ENCODE peak calls at places on chromosomes 2 and 18, in seven cellular contexts. B, O, M, C, K, R and H are unnamed samples. For H3K9me3, the result is how much of the 10 kb centered on the place peaks cover.

GRCh38 chr2:167964650-167965404 is 282.6 kb downstream of the STK39 start:
- DNase-seq in B (no peak), C (no peak), K (peak), O (peak), R (peak), M (no peak), H (no peak)

GRCh38 chr2:142944264-142944663 is 66.8 kb downstream of the KYNU start:
- DNase-seq in K (no peak), C (no peak), R (no peak), B (no peak), O (peak), M (no peak), H (no peak)

GRCh38 chr18:47928466-47928865 is 2.0 kb downstream of the SMAD2 start:
- DNase-seq in C (no peak), B (no peak), K (peak), O (peak), R (no peak), M (no peak), H (no peak)

GRCh38 chr18:67509711-67510110 is 6.8 kb downstream of the DSEL start:
- DNase-seq in O (peak), C (no peak), B (no peak), K (no peak), M (no peak), R (no peak), H (no peak)

GRCh38 chr2:186125156-186125555 is 360.9 kb upstream of the ZC3H15 start:
- DNase-seq in O (no peak), C (no peak), M (no peak), B (no peak), K (no peak), R (no peak), H (no peak)

GRCh38 chr2:145593991-145594702 is 1074.2 kb upstream of the ZEB2 start:
- DNase-seq in C (no peak), O (peak), M (no peak), B (no peak), R (no peak), K (peak), H (no peak)

GRCh38 chr2:73235315-73236028 is 1.4 kb downstream of the CCT7 start:
- DNase-seq in O (peak), B (no peak), K (no peak), C (no peak), R (peak), M (no peak), H (no peak)

GRCh38 chr18:11548367-11548766 is 61.0 kb upstream of the SLC35G4 start:
- DNase-seq in M (no peak), K (no peak), B (no peak), O (no peak), R (no peak), C (no peak), H (peak)

GRCh38 chr2:224778474-224778877 is 62.3 kb upstream of the CCDC195 start:
- DNase-seq in B (no peak), C (no peak), M (no peak), R (peak), K (peak), O (peak), H (no peak)

GRCh38 chr2:234111523-234111922 is 61.0 kb downstream of the SPP2 start:
- DNase-seq in M (no peak), B (no peak), K (no peak), C (no peak), O (peak), R (no peak), H (no peak)

GRCh38 chr2:234110219-234110618 is 59.7 kb downstream of the SPP2 start:
- DNase-seq in C (no peak), B (no peak), O (peak), M (no peak), R (no peak), K (no peak), H (no peak)

GRCh38 chr2:234109321-234109720 is 58.8 kb downstream of the SPP2 start:
- DNase-seq in R (no peak), K (no peak), M (no peak), B (no peak), C (no peak), O (no peak), H (no peak)

GRCh38 chr2:234102112-234102511 is 51.6 kb downstream of the SPP2 start:
- DNase-seq in K (no peak), C (no peak), R (peak), B (no peak), O (no peak), M (no peak), H (no peak)

DNA sequence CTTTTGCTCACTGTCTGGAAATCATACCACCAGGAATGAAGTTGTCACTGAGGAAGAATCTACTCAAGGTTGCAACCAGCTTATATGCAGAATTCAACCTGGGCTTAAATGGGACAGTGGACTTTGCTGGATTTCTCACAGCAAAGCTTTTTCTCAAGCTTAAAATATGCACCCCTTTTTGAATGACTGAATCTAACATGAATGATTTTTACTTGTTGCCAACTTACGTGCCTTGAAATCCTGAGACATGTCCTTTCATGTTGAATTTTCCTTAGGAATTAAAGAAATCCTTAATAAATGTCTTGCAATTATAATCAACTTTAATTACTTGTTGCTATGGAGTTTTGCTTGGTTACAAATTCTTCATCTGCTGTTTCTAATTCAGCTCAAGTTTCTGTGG is 57.4 kb downstream of the SPP2 start:
- DNase-seq in O (peak), M (no peak), C (no peak), R (no peak), K (no peak), B (no peak), H (no peak)
- H3K9me3 ChIP-seq in O (under half), M (under half), C (under half), R (under half), K (under half), B (under half), H (under half)

GRCh38 chr18:4734903-4735302 is 279.8 kb upstream of the DLGAP1 start:
- DNase-seq in R (peak), O (no peak), B (no peak), M (no peak), C (no peak), K (no peak), H (no peak)
- H3K9me3 ChIP-seq in R (under half), O (under half), B (under half), M (under half), C (under half), K (under half), H (under half)

GRCh38 chr18:14100503-14101286 is 31.5 kb downstream of the ZNF519 start:
- DNase-seq in K (no peak), O (no peak), C (no peak), B (no peak), R (no peak), M (no peak), H (no peak)
- H3K9me3 ChIP-seq in K (under half), O (under half), C (under half), B (under half), R (under half), M (under half), H (under half)

GRCh38 chr2:89781962-89782361 is 1090.5 kb downstream of the RPIA start:
- DNase-seq in B (no peak), O (no peak), C (no peak), K (no peak), M (no peak), R (no peak), H (no peak)
- H3K9me3 ChIP-seq in B (under half), O (under half), C (half or more), K (under half), M (half or more), R (half or more), H (under half)

GRCh38 chr2:51960846-51961335 is 929.0 kb upstream of the NRXN1 start:
- DNase-seq in C (no peak), R (no peak), B (no peak), O (peak), M (no peak), K (no peak), H (no peak)
- H3K9me3 ChIP-seq in C (under half), R (under half), B (under half), O (under half), M (under half), K (under half), H (under half)

GRCh38 chr18:52070295-52070756 is 269.7 kb upstream of the DCC start:
- DNase-seq in B (no peak), R (no peak), K (no peak), C (no peak), O (no peak), M (no peak), H (no peak)
- H3K9me3 ChIP-seq in B (under half), R (under half), K (under half), C (under half), O (under half), M (under half), H (under half)

DNA sequence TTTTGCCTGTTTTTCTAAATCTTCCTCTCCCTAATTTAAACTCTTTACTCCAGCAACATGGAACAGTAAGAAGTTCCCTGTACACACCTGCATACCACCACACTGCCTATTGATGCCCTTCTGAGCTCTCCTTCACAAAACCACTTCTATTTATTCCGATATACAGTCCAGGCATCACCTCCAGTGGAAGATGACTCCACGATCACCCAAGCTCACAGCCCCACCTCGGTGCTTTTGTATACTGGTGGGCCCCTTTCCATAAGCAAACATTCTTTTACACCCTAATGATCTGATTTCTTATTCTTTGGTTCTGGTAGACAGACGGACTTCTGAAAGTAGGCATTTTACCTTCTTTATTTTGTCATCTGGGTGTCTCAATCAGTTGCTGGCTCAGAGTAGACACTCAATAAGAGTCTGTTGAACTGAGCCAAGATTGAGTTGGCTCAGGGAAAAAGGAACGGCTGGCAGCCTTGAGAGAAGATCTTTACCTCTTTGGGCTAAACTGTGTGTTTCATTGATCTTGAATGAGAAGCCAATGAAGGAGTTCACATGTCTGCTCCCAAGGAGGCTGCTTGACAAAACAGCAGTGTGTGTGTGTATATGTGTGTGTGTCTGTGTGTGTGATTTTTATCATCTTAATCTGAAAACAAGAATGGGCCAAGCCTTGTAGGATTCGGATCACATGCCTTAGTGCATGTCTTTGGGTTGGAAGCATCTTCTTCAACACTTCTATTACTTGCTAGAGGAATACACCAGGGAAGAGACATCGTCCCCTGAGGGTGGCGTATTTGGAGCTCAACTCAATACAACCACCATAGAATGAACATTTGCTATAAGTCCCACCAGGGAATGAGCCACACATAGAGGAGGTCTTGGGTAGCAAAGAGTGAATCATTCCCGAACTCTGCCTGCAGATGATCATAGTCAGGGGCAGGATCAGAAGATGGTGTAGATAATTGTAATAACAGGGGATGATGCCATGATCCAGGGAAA is 341.8 kb downstream of the CYRIA start:
- DNase-seq in B (no peak), K (no peak), O (no peak), M (no peak), R (no peak), C (no peak), H (no peak)
- H3K9me3 ChIP-seq in B (under half), K (under half), O (under half), M (under half), R (under half), C (under half), H (under half)